ENCODE peak calls at places on chromosomes 16 and 17, in seven cellular contexts. A is endodermal cell, L is brain microvascular endothelial cell, F is uterus, M is esophagus muscularis mucosa, R is neural progenitor cell, C is HL-60. H is an unnamed sample.

GRCh38 chr16:80084614-80085013 is 456.2 kb upstream of the DYNLRB2 start:
- DNase-seq in F (peak; percentile 62), A (peak; percentile 82), L (peak; percentile 68), C (no peak), R (peak; percentile 87), M (no peak), H (peak; percentile 26)

GRCh38 chr17:917391-917811 is 62.2 kb downstream of the NXN start:
- DNase-seq in A (no peak), R (no peak), F (no peak), L (no peak), M (no peak), C (no peak), H (no peak)

GRCh38 chr17:18139949-18140348 is 31.4 kb downstream of the MYO15A start:
- DNase-seq in L (no peak), M (no peak), C (no peak), F (no peak), R (peak; percentile 32), A (peak; percentile 80), H (no peak)

GRCh38 chr17:48492401-48493298 is 38.2 kb downstream of the HOXB1 start:
- DNase-seq in C (no peak), L (no peak), M (no peak), A (peak; percentile 91), R (peak; percentile 72), F (peak; percentile 76), H (peak; percentile 60)

GRCh38 chr16:17397499-17397891 is 73.3 kb downstream of the XYLT1 start:
- DNase-seq in R (no peak), A (no peak), C (no peak), M (no peak), L (no peak), F (no peak), H (no peak)

GRCh38 chr17:44307387-44308186 is 814 bp upstream of the RUNDC3A start:
- DNase-seq in L (no peak), R (peak; percentile 91), A (peak; percentile 95), C (no peak), M (no peak), F (peak; percentile 32), H (peak; percentile 82)

GRCh38 chr17:962650-963049 is 16.9 kb downstream of the NXN start:
- DNase-seq in R (peak; percentile 91), F (no peak), M (no peak), L (no peak), A (peak; percentile 85), C (no peak), H (no peak)

GRCh38 chr16:86626966-86627365 is 48.6 kb downstream of the FOXL1 start:
- DNase-seq in L (peak; percentile 24), R (no peak), A (no peak), F (no peak), M (no peak), C (no peak), H (no peak)

GRCh38 chr17:67434061-67434525 is 57.0 kb downstream of the PITPNC1 start:
- DNase-seq in F (no peak), L (no peak), A (no peak), R (no peak), C (peak; percentile 97), M (no peak), H (no peak)

GRCh38 chr16:81003610-81004460 is 2.9 kb downstream of the CMC2 start:
- DNase-seq in F (no peak), L (no peak), C (no peak), A (no peak), R (no peak), M (no peak), H (no peak)

GRCh38 chr17:64163468-64163867 is 33.5 kb upstream of the ERN1 start:
- DNase-seq in M (no peak), L (no peak), F (no peak), A (no peak), R (no peak), C (no peak), H (no peak)

GRCh38 chr16:24978370-24978914 is 36.7 kb downstream of the ARHGAP17 start:
- DNase-seq in M (no peak), L (no peak), C (no peak), R (no peak), F (no peak), A (peak; percentile 40), H (no peak)

GRCh38 chr16:74560912-74561311 is 46.0 kb downstream of the GLG1 start:
- DNase-seq in A (no peak), R (no peak), L (no peak), F (no peak), C (no peak), M (no peak), H (no peak)

GRCh38 chr17:5582177-5582885 is 2.0 kb downstream of the NLRP1 start:
- DNase-seq in A (peak; percentile 43), R (no peak), F (no peak), L (no peak), M (peak; percentile 74), C (no peak), H (no peak)

DNA sequence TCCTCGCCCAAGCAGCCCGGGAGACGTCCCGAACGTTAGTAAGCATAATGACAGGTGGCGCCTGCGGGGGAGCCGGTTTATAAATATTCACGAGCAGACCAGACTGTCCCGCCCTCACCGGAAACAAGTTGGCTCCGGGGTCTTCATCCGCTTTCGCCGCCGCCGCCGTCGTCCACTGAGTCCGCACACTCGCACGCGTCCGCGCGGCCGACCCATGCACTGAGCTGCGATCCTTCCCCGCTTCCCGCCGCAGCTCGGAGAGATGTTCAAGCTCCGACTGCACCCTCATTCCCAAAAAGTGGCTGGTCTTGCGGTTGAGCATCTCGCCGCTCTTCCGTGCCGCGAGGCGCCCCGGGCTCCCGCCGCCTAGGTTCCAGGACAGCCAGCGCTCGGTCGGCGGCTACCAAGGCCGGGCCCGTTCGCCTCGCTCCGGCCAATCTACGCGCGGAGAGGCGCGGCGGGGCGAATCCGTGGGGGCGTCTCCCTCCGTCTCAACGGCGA is 385 bp downstream of the CFAP119 start:
- DNase-seq in F (no peak), R (peak; percentile 70), M (no peak), L (no peak), A (peak; percentile 78), C (no peak), H (peak; percentile 30)
- TF ChIP-seq CTCF in F (no peak), R (no peak), M (no peak), L (no peak), A (no peak), C (no peak), H (no peak)

GRCh38 chr17:51046527-51047384 is 73.9 kb downstream of the SPAG9 start:
- DNase-seq in C (no peak), M (peak; percentile 93), L (peak; percentile 85), A (peak; percentile 94), R (peak; percentile 96), F (peak; percentile 70), H (no peak)
- H3K27ac ChIP-seq in C (no peak overlapping the region), M (no peak overlapping the region), L (no peak overlapping the region), A (peak overlapping the region; percentile 99), R (peak overlapping the region; percentile 98), F (peak overlapping the region; percentile 79), H (no peak overlapping the region)

GRCh38 chr17:74070374-74070773 is 133.1 kb upstream of the RPL38 start:
- DNase-seq in A (peak; percentile 53), F (no peak), C (no peak), R (no peak), M (no peak), L (no peak), H (no peak)
- TF ChIP-seq CTCF in A (peak; percentile 55), F (no peak), C (no peak), R (peak; percentile 20), M (no peak), L (no peak), H (no peak)

DNA sequence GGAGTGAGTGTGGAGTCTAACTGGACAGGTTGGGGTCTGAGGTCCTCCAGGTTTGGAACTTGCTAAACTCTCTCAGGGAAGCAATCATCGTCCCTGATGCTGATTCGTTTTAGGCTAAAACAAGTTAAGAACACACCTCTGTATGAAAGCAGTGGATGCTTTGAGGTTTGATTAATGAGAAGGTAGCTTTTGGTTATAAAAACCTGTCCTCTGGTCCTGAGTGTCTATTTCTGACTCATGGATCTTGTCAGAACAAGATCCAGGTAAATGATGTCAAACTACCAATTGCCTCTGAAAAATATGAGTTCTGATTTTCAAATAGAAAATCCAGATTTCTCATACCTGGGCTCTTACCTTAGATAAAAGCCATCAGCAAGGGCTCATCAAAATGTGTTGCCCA is 23.0 kb downstream of the KRT23 start:
- DNase-seq in L (no peak), R (no peak), C (no peak), F (no peak), A (no peak), M (no peak), H (peak; percentile 45)
- H3K27ac ChIP-seq in L (peak overlapping the region; percentile 90), R (no peak overlapping the region), C (no peak overlapping the region), F (no peak overlapping the region), A (no peak overlapping the region), M (no peak overlapping the region), H (no peak overlapping the region)

GRCh38 chr17:76026714-76027158 is 370 bp downstream of the EVPL start:
- DNase-seq in A (no peak), R (no peak), C (no peak), L (no peak), M (no peak), F (no peak), H (no peak)
- TF ChIP-seq CTCF in A (no peak), R (no peak), C (no peak), L (no peak), M (no peak), F (no peak), H (no peak)

DNA sequence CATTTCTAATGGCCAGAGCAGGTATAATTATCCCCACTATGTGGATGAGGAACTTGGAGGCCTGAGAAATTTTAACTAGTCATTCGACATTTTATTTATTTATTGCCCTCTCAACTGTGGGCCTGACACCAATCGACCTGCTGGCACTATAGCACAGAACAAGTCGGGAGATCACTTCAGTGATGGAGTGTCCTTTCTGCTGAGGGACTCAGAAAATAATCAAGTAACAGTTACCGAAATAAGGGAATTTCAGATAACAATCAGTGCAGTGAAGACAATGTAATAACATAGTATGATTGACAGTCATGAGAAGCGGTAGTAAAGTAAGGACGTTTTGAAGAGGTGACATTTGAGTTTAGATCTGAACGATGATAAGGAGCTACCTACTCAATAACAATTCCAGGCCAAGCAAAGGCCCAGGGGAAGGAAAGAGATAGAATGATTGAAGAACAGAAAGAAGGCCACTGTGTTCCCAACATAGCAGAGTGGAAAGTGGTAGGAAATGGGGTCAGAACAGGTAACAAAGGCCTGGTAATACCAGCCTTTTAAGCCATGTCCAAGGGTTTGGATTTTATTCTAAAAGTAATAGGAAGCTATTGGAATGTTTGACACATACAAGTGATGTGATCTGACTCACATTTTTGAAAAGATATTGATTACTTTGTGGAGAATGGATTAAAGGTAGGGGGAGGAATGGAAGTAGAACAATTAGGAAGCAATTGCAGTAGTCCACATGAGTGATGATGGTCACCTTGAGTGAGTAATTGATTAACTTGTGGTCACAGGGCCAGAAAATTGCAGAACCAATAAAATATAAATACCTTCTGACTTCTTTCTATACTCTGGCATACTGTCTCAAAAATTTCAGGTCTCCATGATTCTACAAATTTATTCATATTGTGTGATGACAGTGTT is 1.4 kb downstream of the STXBP4 start:
- DNase-seq in L (no peak), M (no peak), C (no peak), A (no peak), R (no peak), F (no peak), H (no peak)
- H3K27ac ChIP-seq in L (no peak overlapping the region), M (peak overlapping the region; percentile 88), C (no peak overlapping the region), A (no peak overlapping the region), R (no peak overlapping the region), F (peak overlapping the region; percentile 88), H (no peak overlapping the region)

GRCh38 chr16:2115591-2115973 is 20.1 kb downstream of the PKD1 start:
- DNase-seq in M (no peak), F (no peak), A (no peak), R (no peak), L (no peak), C (no peak), H (no peak)
- TF ChIP-seq CTCF in M (no peak), F (no peak), A (no peak), R (no peak), L (no peak), C (no peak), H (no peak)

H was measured in RWPE1.